ENCODE peak calls at places on chromosomes 16 and 17, in six cellular contexts. One of them, this sample, is unnamed.
A peak's percentile ranks its signal among the peaks of the same experiment; 100 is the strongest.

GRCh38 chr16:61323456-61323855 is 712.8 kb downstream of the CDH8 start:
- DNase-seq in HCT116: no peak
- DNase-seq in GM23338: no peak
- DNase-seq in HepG2: peak; percentile 3
- DNase-seq in A549: no peak
- DNase-seq in Panc1: no peak
- DNase-seq in this sample: no peak

GRCh38 chr16:50696126-50696525 is 2.7 kb downstream of the NOD2 start:
- DNase-seq in HCT116: no peak
- DNase-seq in HepG2: peak; percentile 75
- DNase-seq in A549: no peak
- DNase-seq in Panc1: no peak
- DNase-seq in GM23338: no peak
- DNase-seq in this sample: no peak

GRCh38 chr16:64892843-64893242 is 229.0 kb downstream of the CDH11 start:
- DNase-seq in Panc1: no peak
- DNase-seq in A549: no peak
- DNase-seq in HepG2: no peak
- DNase-seq in HCT116: no peak
- DNase-seq in GM23338: no peak
- DNase-seq in this sample: no peak

GRCh38 chr17:53353919-53354351 is 468.8 kb upstream of the KIF2B start:
- DNase-seq in Panc1: no peak
- DNase-seq in A549: no peak
- DNase-seq in HepG2: no peak
- DNase-seq in HCT116: no peak
- DNase-seq in GM23338: peak; percentile 1
- DNase-seq in this sample: peak; percentile 6

GRCh38 chr16:715448-716249 is 731 bp downstream of the METRN start:
- DNase-seq in GM23338: peak; percentile 62
- DNase-seq in Panc1: no peak
- DNase-seq in A549: peak; percentile 61
- DNase-seq in HepG2: no peak
- DNase-seq in HCT116: no peak
- DNase-seq in this sample: peak; percentile 81

GRCh38 chr16:28258571-28258970 is 33.8 kb upstream of the SBK1 start:
- DNase-seq in Panc1: no peak
- DNase-seq in GM23338: peak; percentile 47
- DNase-seq in HCT116: no peak
- DNase-seq in HepG2: no peak
- DNase-seq in A549: no peak
- DNase-seq in this sample: peak; percentile 58

GRCh38 chr17:17351901-17352781 is 49.0 kb downstream of the NT5M start:
- DNase-seq in HCT116: no peak
- DNase-seq in GM23338: no peak
- DNase-seq in HepG2: peak; percentile 74
- DNase-seq in A549: no peak
- DNase-seq in Panc1: no peak
- DNase-seq in this sample: peak; percentile 88

GRCh38 chr17:64358261-64358788 is 32.3 kb downstream of the PECAM1 start:
- DNase-seq in Panc1: no peak
- DNase-seq in HepG2: no peak
- DNase-seq in HCT116: no peak
- DNase-seq in A549: no peak
- DNase-seq in GM23338: no peak
- DNase-seq in this sample: no peak

GRCh38 chr16:79298476-79299153 is 301.9 kb downstream of the MAF start:
- DNase-seq in Panc1: no peak
- DNase-seq in HCT116: no peak
- DNase-seq in GM23338: no peak
- DNase-seq in A549: no peak
- DNase-seq in HepG2: no peak
- DNase-seq in this sample: no peak

GRCh38 chr17:77647531-77647930 is 311.0 kb upstream of the TNRC6C start:
- DNase-seq in HCT116: no peak
- DNase-seq in Panc1: no peak
- DNase-seq in GM23338: no peak
- DNase-seq in HepG2: no peak
- DNase-seq in A549: no peak
- DNase-seq in this sample: no peak

GRCh38 chr17:43018008-43018853 is 4.0 kb downstream of the VAT1 start:
- DNase-seq in HCT116: no peak
- DNase-seq in A549: peak; percentile 65
- DNase-seq in Panc1: no peak
- DNase-seq in HepG2: no peak
- DNase-seq in GM23338: peak; percentile 53
- DNase-seq in this sample: peak; percentile 82

GRCh38 chr16:58148526-58148925 is 19.3 kb upstream of the CFAP20 start:
- DNase-seq in A549: no peak
- DNase-seq in Panc1: no peak
- DNase-seq in HepG2: no peak
- DNase-seq in GM23338: peak; percentile 12
- DNase-seq in HCT116: no peak
- DNase-seq in this sample: no peak

GRCh38 chr16:85612191-85612800 is 826 bp upstream of the GSE1 start:
- DNase-seq in GM23338: no peak
- DNase-seq in A549: peak; percentile 96
- DNase-seq in HCT116: peak; percentile 94
- DNase-seq in Panc1: no peak
- DNase-seq in HepG2: peak; percentile 91
- DNase-seq in this sample: peak; percentile 81

GRCh38 chr17:7445011-7445927 is at the start of gene CHRNB1:
- DNase-seq in HepG2: peak; percentile 85
- DNase-seq in Panc1: no peak
- DNase-seq in GM23338: peak; percentile 96
- DNase-seq in A549: peak; percentile 68
- DNase-seq in HCT116: peak; percentile 52
- DNase-seq in this sample: peak; percentile 94

GRCh38 chr16:73399486-73399885 is 351.6 kb upstream of the ZFHX3 start:
- DNase-seq in HCT116: no peak
- DNase-seq in A549: no peak
- DNase-seq in HepG2: no peak
- DNase-seq in GM23338: no peak
- DNase-seq in Panc1: no peak
- DNase-seq in this sample: no peak

GRCh38 chr16:68740628-68741346 is 3.7 kb downstream of the CDH1 start:
- DNase-seq in GM23338: no peak
- DNase-seq in Panc1: no peak
- DNase-seq in HCT116: no peak
- DNase-seq in A549: no peak
- DNase-seq in HepG2: no peak
- DNase-seq in this sample: no peak

GRCh38 chr17:17366941-17367885 is 64.0 kb downstream of the NT5M start:
- DNase-seq in A549: no peak
- DNase-seq in HepG2: no peak
- DNase-seq in HCT116: no peak
- DNase-seq in Panc1: no peak
- DNase-seq in GM23338: no peak
- DNase-seq in this sample: no peak

GRCh38 chr16:1610841-1611653 is 825 bp downstream of the IFT140 start:
- DNase-seq in Panc1: no peak
- DNase-seq in HepG2: no peak
- DNase-seq in GM23338: no peak
- DNase-seq in A549: no peak
- DNase-seq in HCT116: no peak
- DNase-seq in this sample: no peak

GRCh38 chr16:60655514-60656153 is 1380.6 kb downstream of the CDH8 start:
- DNase-seq in GM23338: no peak
- DNase-seq in A549: no peak
- DNase-seq in Panc1: no peak
- DNase-seq in HepG2: no peak
- DNase-seq in HCT116: no peak
- DNase-seq in this sample: no peak

GRCh38 chr16:57483725-57484514 is 2.4 kb downstream of the DOK4 start:
- DNase-seq in HepG2: no peak
- DNase-seq in GM23338: no peak
- DNase-seq in HCT116: no peak
- DNase-seq in Panc1: no peak
- DNase-seq in A549: no peak
- DNase-seq in this sample: peak; percentile 78

GRCh38 chr16:1923299-1924034 is 5.3 kb upstream of the HS3ST6 start:
- DNase-seq in HCT116: peak; percentile 56
- DNase-seq in A549: peak; percentile 88
- DNase-seq in GM23338: peak; percentile 83
- DNase-seq in Panc1: no peak
- DNase-seq in HepG2: peak; percentile 50
- DNase-seq in this sample: peak; percentile 58

GRCh38 chr16:30896203-30896889 is at the start of gene CTF1:
- DNase-seq in A549: no peak
- DNase-seq in HepG2: peak; percentile 39
- DNase-seq in Panc1: no peak
- DNase-seq in GM23338: peak; percentile 85
- DNase-seq in HCT116: peak; percentile 65
- DNase-seq in this sample: peak; percentile 85

GRCh38 chr17:70169707-70170597 is 620 bp downstream of the KCNJ2 start:
- DNase-seq in A549: no peak
- DNase-seq in Panc1: no peak
- DNase-seq in HCT116: no peak
- DNase-seq in HepG2: no peak
- DNase-seq in GM23338: peak; percentile 24
- DNase-seq in this sample: no peak

GRCh38 chr17:50765454-50766221 is 1.7 kb downstream of the ANKRD40CL start:
- DNase-seq in A549: no peak
- DNase-seq in Panc1: no peak
- DNase-seq in HCT116: no peak
- DNase-seq in HepG2: peak; percentile 29
- DNase-seq in GM23338: no peak
- DNase-seq in this sample: no peak

GRCh38 chr17:36072431-36073121 is 8.5 kb downstream of the CCL18 start:
- DNase-seq in GM23338: peak; percentile 90
- DNase-seq in HepG2: peak; percentile 52
- DNase-seq in HCT116: peak; percentile 24
- DNase-seq in A549: peak; percentile 52
- DNase-seq in Panc1: peak; percentile 22
- DNase-seq in this sample: peak; percentile 62

GRCh38 chr16:14098081-14098480 is 27.0 kb downstream of the MRTFB start:
- DNase-seq in HepG2: no peak
- DNase-seq in A549: no peak
- DNase-seq in HCT116: no peak
- DNase-seq in GM23338: no peak
- DNase-seq in Panc1: no peak
- DNase-seq in this sample: no peak

GRCh38 chr16:88504489-88505404 is 51.7 kb downstream of the ZFPM1 start:
- DNase-seq in HepG2: peak; percentile 96
- DNase-seq in Panc1: no peak
- DNase-seq in HCT116: no peak
- DNase-seq in A549: no peak
- DNase-seq in GM23338: no peak
- DNase-seq in this sample: no peak

DNA sequence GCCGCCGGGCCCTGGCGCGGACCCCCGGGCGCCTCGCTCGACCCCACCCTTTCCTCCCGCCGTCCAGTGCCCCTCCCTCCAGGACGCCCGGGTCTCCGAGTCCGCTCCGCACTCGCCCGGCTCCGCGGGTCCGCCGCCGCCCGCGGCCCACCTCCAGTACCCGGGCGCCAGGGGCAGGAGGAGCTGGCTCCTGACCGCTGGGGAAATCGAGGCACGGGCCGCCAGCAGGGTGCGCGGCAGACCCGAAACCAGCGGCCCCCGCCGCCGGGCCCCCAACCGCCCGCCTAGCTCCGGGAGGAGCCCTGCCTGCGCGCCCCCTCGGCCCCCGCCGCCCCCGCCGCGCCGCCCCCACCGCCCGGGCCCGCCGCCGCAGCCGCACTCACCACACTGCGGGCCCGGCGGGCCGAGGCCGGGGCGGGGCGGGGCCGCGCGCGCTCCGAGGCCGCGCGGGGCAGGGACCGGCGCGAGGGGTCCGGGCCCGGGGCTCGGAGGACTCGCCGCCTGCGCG is 336 bp downstream of the MAFG start:
- DNase-seq in A549: no peak
- DNase-seq in GM23338: no peak
- DNase-seq in Panc1: no peak
- DNase-seq in HCT116: no peak
- DNase-seq in HepG2: no peak
- DNase-seq in this sample: no peak
- TF ChIP-seq REST in A549: no peak
- TF ChIP-seq REST in GM23338: no peak
- TF ChIP-seq REST in Panc1: no peak
- TF ChIP-seq REST in HCT116: no peak
- TF ChIP-seq REST in HepG2: no peak
- TF ChIP-seq REST in this sample: no peak

DNA sequence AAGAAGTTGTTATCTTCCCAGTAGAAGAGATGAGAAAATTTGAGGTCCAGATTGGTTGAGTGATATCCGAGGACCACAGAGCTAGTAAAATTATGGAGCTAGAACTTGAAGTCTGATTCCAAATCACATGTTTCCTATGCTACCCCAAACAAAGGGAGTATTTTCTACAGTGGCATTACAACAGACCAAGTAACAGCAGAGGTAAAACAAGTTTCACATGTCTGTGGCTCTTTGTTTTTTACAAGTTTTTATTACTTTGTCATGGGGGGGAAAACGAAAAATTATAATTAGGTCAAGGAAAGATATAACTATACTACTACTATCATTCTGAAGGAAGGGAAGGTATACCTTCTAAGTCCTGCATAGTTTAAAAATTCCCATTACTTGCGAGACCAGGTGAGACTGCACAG is 49.4 kb downstream of the KANSL1 start:
- DNase-seq in HCT116: no peak
- DNase-seq in GM23338: no peak
- DNase-seq in Panc1: no peak
- DNase-seq in HepG2: no peak
- DNase-seq in A549: no peak
- DNase-seq in this sample: no peak
- TF ChIP-seq REST in HCT116: no peak
- TF ChIP-seq REST in GM23338: no peak
- TF ChIP-seq REST in Panc1: no peak
- TF ChIP-seq REST in HepG2: no peak
- TF ChIP-seq REST in A549: no peak
- TF ChIP-seq REST in this sample: no peak

GRCh38 chr16:11084484-11085024 is 140.2 kb downstream of the CLEC16A start:
- DNase-seq in GM23338: no peak
- DNase-seq in HCT116: peak; percentile 58
- DNase-seq in A549: no peak
- DNase-seq in Panc1: no peak
- DNase-seq in HepG2: peak; percentile 23
- DNase-seq in this sample: no peak
- TF ChIP-seq REST in GM23338: no peak
- TF ChIP-seq REST in HCT116: no peak
- TF ChIP-seq REST in A549: no peak
- TF ChIP-seq REST in Panc1: no peak
- TF ChIP-seq REST in HepG2: no peak
- TF ChIP-seq REST in this sample: no peak

DNA sequence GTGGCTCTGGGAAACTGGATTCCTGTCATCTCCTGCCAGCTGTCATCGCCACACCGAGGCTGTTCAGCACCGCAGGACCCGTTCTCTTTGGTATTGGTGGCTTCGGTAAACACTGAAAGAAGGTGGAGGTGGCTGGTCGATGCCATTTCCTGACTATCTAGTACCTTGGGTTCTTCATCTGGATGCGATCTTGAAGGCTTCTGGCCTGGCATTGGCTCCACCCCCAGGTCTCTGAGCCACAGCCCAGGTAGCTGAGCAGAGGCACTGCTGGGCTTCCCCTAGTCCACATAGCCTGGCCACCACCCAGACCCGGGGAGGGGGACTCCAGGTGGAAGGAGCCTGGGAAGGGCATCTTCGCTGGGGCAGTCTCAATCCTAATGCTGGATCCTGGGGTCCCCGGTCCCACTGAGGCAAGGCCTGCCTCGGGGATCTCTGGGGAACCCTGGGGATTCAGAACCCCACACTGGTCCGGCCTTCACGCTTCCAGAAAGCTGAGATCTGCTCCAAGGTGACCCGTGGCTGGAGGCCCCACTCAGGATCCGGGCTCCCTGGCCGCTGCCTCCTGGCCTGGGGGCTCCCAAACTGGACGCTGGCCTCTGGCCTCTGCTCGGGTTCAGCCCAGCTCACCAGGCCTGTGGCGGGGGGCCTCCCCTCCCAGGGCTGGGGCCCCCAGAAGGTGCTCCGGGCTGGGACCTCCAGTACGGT is 1.8 kb downstream of the C16orf54 start:
- DNase-seq in Panc1: no peak
- DNase-seq in GM23338: peak; percentile 35
- DNase-seq in HepG2: no peak
- DNase-seq in HCT116: no peak
- DNase-seq in A549: no peak
- DNase-seq in this sample: no peak
- TF ChIP-seq REST in Panc1: no peak
- TF ChIP-seq REST in GM23338: no peak
- TF ChIP-seq REST in HepG2: no peak
- TF ChIP-seq REST in HCT116: no peak
- TF ChIP-seq REST in A549: no peak
- TF ChIP-seq REST in this sample: no peak

This sample was measured in SK-N-SH.